ENCODE peak calls at places on chromosomes 6 and 20, in six cellular contexts. A, Q, V, G, P and R are unnamed samples.

GRCh38 chr6:38673397-38674165 is 29.4 kb downstream of the GLO1 start:
- DNase-seq in V (no peak), P (no peak), G (no peak), A (no peak), Q (no peak), R (no peak)

GRCh38 chr20:34628026-34628425 is 48.9 kb downstream of the PIGU start:
- DNase-seq in P (no peak), G (peak), V (no peak), Q (no peak), A (no peak), R (no peak)

GRCh38 chr20:55641497-55641896 is 363.8 kb downstream of the CBLN4 start:
- DNase-seq in A (no peak), Q (no peak), P (no peak), V (no peak), G (no peak), R (no peak)

GRCh38 chr6:21258665-21259064 is 334.9 kb upstream of the SOX4 start:
- DNase-seq in V (no peak), P (no peak), A (no peak), G (no peak), Q (no peak), R (no peak)

GRCh38 chr6:113968472-113968871 is 2.5 kb downstream of the HDAC2 start:
- DNase-seq in G (no peak), P (no peak), A (no peak), V (no peak), Q (no peak), R (no peak)

GRCh38 chr20:36149012-36149411 is 5.5 kb upstream of the EPB41L1 start:
- DNase-seq in G (no peak), V (no peak), P (no peak), Q (no peak), A (no peak), R (no peak)

GRCh38 chr20:33465536-33466302 is 22.2 kb upstream of the SNTA1 start:
- DNase-seq in G (no peak), A (no peak), P (no peak), Q (no peak), V (no peak), R (no peak)

GRCh38 chr6:113103618-113104390 is 753.3 kb upstream of the MARCKS start:
- DNase-seq in Q (no peak), V (no peak), P (no peak), G (peak), A (no peak), R (no peak)

GRCh38 chr6:134414793-134415192 is 96.9 kb upstream of the SGK1 start:
- DNase-seq in A (no peak), Q (no peak), V (no peak), G (no peak), P (no peak), R (no peak)

GRCh38 chr20:48096957-48097890 is 311.9 kb upstream of the SULF2 start:
- DNase-seq in P (peak), G (no peak), Q (no peak), V (no peak), A (no peak), R (no peak)

DNA sequence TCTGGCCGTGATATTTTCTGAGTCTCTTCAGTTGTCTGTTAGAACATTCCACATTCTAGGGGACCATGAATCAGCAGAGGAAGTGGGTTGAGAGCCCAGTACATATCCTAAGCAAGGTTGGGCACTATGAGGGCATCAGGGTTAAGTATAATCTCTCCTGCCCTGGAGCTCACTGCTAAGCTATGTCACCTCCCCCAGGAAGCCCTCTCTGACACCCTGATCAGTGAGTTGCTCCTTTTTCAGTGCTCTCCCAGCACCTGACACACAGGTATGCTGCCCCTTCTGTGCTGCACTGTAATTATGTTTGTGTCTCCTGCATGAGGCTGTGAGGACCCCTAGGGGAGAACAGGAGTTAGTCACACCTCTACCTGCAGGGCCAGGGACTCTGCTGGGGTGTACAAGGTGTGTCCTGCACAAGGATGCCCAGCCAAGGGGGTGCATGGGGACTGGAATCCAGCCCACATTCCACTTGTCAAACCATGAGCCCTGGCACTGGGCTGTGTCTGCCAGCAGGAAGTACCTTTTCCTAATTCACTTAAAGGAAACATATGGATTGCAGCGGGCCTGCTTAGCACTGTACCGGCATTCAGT is 3.9 kb downstream of the RAB44 start:
- DNase-seq in A (no peak), V (no peak), Q (no peak), P (no peak), G (no peak), R (no peak)
- TF ChIP-seq CTCF in A (peak), V (peak), Q (no peak), P (no peak), G (no peak), R (no peak)

GRCh38 chr20:62400541-62400940 is 6.5 kb downstream of the CABLES2 start:
- DNase-seq in G (no peak), Q (no peak), A (no peak), V (no peak), P (no peak), R (no peak)

GRCh38 chr20:62403331-62403730 is 3.8 kb downstream of the CABLES2 start:
- DNase-seq in Q (no peak), P (no peak), G (no peak), A (no peak), V (no peak), R (no peak)

GRCh38 chr20:62400021-62400420 is 7.1 kb downstream of the CABLES2 start:
- DNase-seq in G (no peak), Q (no peak), P (no peak), V (no peak), A (no peak), R (no peak)

GRCh38 chr20:62402456-62402855 is 4.6 kb downstream of the CABLES2 start:
- DNase-seq in G (no peak), P (no peak), A (no peak), Q (no peak), V (no peak), R (no peak)

DNA sequence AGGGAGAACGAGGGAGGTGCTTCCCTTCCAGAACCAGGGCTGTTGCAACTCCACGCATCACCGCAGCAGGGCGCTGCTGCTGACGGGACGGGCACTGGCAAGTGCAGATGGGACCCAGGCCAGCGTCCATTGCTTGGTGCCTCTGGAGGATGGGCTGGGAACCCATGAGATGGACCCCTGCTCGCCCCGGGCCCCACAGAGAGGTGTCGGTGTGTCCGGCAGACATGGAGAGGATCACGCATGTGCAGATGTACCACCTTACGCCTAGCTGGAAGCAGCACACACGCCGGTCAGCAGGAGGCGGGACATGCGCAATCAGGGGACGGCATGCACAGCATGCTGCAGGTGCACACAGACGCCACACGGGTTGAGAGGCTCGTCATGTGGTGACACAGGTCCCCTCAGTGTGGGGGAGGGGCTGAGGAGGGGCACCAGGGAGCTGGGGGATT is 5.7 kb downstream of the CABLES2 start:
- DNase-seq in V (no peak), Q (peak), A (peak), P (no peak), G (no peak), R (peak)
- TF ChIP-seq CTCF in V (no peak), Q (peak), A (peak), P (no peak), G (no peak), R (peak)

DNA sequence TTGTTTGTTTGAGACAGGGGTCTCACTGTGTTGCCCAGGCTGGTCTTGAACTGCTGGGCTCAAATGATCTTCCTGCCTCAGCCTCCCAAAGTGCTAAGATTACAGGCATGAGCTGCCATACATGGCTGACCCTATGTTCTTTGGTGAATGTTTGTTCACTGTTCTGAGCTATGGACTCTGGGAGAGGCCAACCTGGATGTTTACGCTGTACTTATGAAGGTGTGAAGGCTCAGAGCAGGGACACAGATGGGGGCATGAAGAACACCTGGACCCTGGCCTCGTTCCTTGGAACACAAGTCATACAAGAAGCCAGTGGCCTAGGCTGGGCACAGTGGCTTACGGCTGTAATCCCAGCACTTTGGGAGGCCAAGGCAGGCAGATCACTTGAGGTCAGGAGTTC is 21.1 kb upstream of the CD24 start:
- DNase-seq in V (no peak), P (no peak), Q (no peak), G (no peak), A (no peak), R (no peak)
- TF ChIP-seq CTCF in V (no peak), P (no peak), Q (no peak), G (no peak), A (no peak), R (no peak)

GRCh38 chr6:88238065-88238464 is 71.9 kb upstream of the CNR1 start:
- DNase-seq in P (no peak), A (no peak), G (peak), V (no peak), Q (peak), R (peak)
- TF ChIP-seq CTCF in P (no peak), A (peak), G (peak), V (peak), Q (peak), R (peak)

GRCh38 chr6:7518853-7519252 is 22.6 kb upstream of the DSP start:
- DNase-seq in A (no peak), V (no peak), P (no peak), G (no peak), Q (no peak), R (no peak)

GRCh38 chr6:7515363-7515762 is 26.1 kb upstream of the DSP start:
- DNase-seq in G (no peak), Q (no peak), A (no peak), P (no peak), V (no peak), R (no peak)

GRCh38 chr6:7507600-7507999 is 33.9 kb upstream of the DSP start:
- DNase-seq in A (no peak), G (no peak), P (no peak), Q (no peak), V (no peak), R (no peak)

GRCh38 chr6:7512320-7512719 is 29.2 kb upstream of the DSP start:
- DNase-seq in Q (no peak), P (no peak), V (no peak), A (no peak), G (no peak), R (no peak)

DNA sequence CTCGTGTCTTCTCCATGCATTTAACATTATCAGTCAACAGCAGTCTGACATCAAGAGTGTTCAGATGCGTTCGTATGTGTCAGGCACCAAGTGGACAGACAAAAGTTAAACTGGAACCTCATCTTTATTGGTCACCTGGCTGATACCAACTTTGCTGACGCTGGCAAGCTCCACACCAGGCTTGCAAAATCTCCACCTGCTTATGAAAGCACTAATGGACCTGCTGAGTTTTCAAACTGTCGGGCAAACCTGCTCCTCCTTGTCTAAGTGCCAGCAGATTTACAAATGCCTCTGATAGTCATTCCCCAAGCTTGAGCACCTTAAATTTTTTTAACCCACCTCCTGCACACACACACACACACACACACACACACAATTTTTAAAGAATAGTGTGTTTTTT is 27.9 kb upstream of the DSP start:
- DNase-seq in P (no peak), G (no peak), Q (no peak), V (peak), A (no peak), R (no peak)
- TF ChIP-seq CTCF in P (no peak), G (no peak), Q (no peak), V (no peak), A (no peak), R (no peak)